ENCODE peak calls at places on chromosomes 6 and 20, in five cellular contexts. M is GM23338; V is endodermal cell; O is B cell; A is CD8-positive, alpha-beta T cell. R is an unnamed sample.

GRCh38 chr6:121442591-121442990 is 7.1 kb downstream of the GJA1 start:
- DNase-seq in M (peak), V (no peak), O (no peak), A (no peak), R (peak)

GRCh38 chr20:42441196-42441861 is 748.4 kb downstream of the PTPRT start:
- DNase-seq in M (no peak), V (no peak), O (no peak), A (no peak), R (no peak)

GRCh38 chr6:158852312-158853071 is 33.3 kb upstream of the EZR start:
- DNase-seq in M (no peak), V (no peak), O (no peak), A (peak), R (no peak)

GRCh38 chr6:165056292-165056691 is 253.1 kb downstream of the C6orf118 start:
- DNase-seq in M (no peak), V (no peak), O (no peak), A (no peak), R (no peak)

GRCh38 chr20:59032713-59033059 is 551 bp upstream of the ATP5F1E start:
- DNase-seq in M (no peak), V (no peak), O (no peak), A (no peak), R (no peak)

GRCh38 chr6:85644374-85644762 is 1.7 kb upstream of the SYNCRIP start:
- DNase-seq in M (no peak), V (no peak), O (no peak), A (no peak), R (no peak)

GRCh38 chr20:25295386-25296093 is 47.7 kb downstream of the PYGB start:
- DNase-seq in M (peak), V (peak), O (no peak), A (no peak), R (no peak)

GRCh38 chr6:54681987-54682386 is 164.6 kb upstream of the FAM83B start:
- DNase-seq in M (no peak), V (no peak), O (no peak), A (no peak), R (peak)

GRCh38 chr6:160987265-160987664 is 4.3 kb upstream of the MAP3K4 start:
- DNase-seq in M (no peak), V (no peak), O (no peak), A (no peak), R (no peak)

GRCh38 chr6:137659871-137660270 is 165.7 kb upstream of the OLIG3 start:
- DNase-seq in M (no peak), V (no peak), O (no peak), A (no peak), R (no peak)

GRCh38 chr6:13147396-13148181 is 180.7 kb downstream of the TBC1D7 start:
- DNase-seq in M (no peak), V (no peak), O (no peak), A (no peak), R (no peak)

GRCh38 chr6:72374864-72375263 is 247.0 kb upstream of the KCNQ5 start:
- DNase-seq in M (peak), V (peak), O (no peak), A (no peak), R (no peak)

GRCh38 chr6:159071843-159072769 is 27.3 kb upstream of the TAGAP start:
- DNase-seq in M (no peak), V (peak), O (no peak), A (no peak), R (no peak)

GRCh38 chr20:4161447-4162251 is 146.3 kb upstream of the RNF24 start:
- DNase-seq in M (peak), V (peak), O (no peak), A (no peak), R (no peak)

GRCh38 chr20:57076951-57077350 is 189.5 kb downstream of the BMP7 start:
- DNase-seq in M (no peak), V (no peak), O (no peak), A (no peak), R (no peak)

GRCh38 chr6:47669684-47670515 is 28.5 kb upstream of the ADGRF4 start:
- DNase-seq in M (peak), V (peak), O (no peak), A (no peak), R (no peak)

GRCh38 chr6:30490031-30490876 is 945 bp downstream of the HLA-E start:
- DNase-seq in M (peak), V (peak), O (peak), A (peak), R (peak)

GRCh38 chr6:34982424-34982852 is 93.4 kb downstream of the ANKS1A start:
- DNase-seq in M (no peak), V (no peak), O (no peak), A (no peak), R (peak)
- TF ChIP-seq CTCF in M (peak), V (peak), O (no peak), A (no peak), R (peak)

GRCh38 chr6:149921361-149921760 is 1.6 kb downstream of the RAET1G start:
- DNase-seq in M (no peak), V (peak), O (no peak), A (no peak), R (no peak)

GRCh38 chr6:149924206-149924932 is 1.4 kb upstream of the RAET1G start:
- DNase-seq in M (no peak), V (peak), O (no peak), A (peak), R (no peak)

GRCh38 chr6:149924933-149925252 is 2.0 kb upstream of the RAET1G start:
- DNase-seq in M (no peak), V (no peak), O (no peak), A (peak), R (no peak)

GRCh38 chr6:149923327-149923986 is 536 bp upstream of the RAET1G start:
- DNase-seq in M (no peak), V (no peak), O (no peak), A (no peak), R (no peak)

DNA sequence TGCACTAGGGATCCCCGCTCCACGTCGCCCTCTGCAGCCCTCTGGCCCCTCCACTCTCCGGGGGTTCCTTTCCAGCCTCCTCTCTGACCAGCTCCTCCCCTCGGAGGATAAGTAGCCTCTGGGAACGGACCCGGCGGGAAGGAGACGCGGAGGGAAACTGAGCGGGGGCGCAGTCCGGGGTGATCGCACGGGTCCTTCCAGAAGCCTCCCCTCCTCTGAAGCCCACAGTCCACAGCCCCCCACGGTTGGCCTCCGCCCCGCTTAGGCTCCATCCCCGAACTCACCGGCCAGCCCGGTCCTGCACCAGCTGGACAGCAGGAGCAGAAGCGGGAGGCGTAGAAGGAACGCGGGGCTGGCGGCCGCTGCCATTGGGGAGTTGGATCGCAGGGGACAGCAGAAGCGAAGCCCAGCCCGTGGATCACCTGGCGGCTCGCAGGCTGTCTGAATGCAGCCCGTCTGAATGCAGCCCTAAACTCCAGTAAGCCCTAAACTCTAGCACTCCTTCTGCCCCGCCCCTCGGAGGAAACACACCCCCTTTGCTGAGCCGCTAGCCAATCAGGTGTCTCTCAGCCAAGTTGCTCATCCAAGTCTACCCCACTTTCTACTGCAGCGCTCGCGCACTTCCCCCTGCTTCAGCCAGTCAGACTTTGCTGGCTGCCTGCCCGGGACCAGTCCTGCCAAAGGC is at the start of gene RAET1G:
- DNase-seq in M (peak), V (peak), O (peak), A (peak), R (peak)
- TF ChIP-seq CTCF in M (peak), V (peak), O (no peak), A (no peak), R (no peak)

GRCh38 chr6:116217069-116217468 is 36.8 kb downstream of the TSPYL4 start:
- DNase-seq in M (peak), V (no peak), O (no peak), A (no peak), R (peak)
- TF ChIP-seq CTCF in M (peak), V (peak), O (peak), A (peak), R (peak)

GRCh38 chr20:49276201-49276894 is 1.5 kb downstream of the ZNFX1 start:
- DNase-seq in M (no peak), V (no peak), O (peak), A (peak), R (peak)

GRCh38 chr20:49277786-49278035 is 146 bp downstream of the ZNFX1 start:
- DNase-seq in M (no peak), V (no peak), O (no peak), A (no peak), R (no peak)

GRCh38 chr20:49275634-49276033 is 2.2 kb downstream of the ZNFX1 start:
- DNase-seq in M (no peak), V (no peak), O (no peak), A (no peak), R (no peak)

GRCh38 chr20:49278036-49278816 is at the start of gene ZNFX1:
- DNase-seq in M (peak), V (peak), O (peak), A (peak), R (peak)

DNA sequence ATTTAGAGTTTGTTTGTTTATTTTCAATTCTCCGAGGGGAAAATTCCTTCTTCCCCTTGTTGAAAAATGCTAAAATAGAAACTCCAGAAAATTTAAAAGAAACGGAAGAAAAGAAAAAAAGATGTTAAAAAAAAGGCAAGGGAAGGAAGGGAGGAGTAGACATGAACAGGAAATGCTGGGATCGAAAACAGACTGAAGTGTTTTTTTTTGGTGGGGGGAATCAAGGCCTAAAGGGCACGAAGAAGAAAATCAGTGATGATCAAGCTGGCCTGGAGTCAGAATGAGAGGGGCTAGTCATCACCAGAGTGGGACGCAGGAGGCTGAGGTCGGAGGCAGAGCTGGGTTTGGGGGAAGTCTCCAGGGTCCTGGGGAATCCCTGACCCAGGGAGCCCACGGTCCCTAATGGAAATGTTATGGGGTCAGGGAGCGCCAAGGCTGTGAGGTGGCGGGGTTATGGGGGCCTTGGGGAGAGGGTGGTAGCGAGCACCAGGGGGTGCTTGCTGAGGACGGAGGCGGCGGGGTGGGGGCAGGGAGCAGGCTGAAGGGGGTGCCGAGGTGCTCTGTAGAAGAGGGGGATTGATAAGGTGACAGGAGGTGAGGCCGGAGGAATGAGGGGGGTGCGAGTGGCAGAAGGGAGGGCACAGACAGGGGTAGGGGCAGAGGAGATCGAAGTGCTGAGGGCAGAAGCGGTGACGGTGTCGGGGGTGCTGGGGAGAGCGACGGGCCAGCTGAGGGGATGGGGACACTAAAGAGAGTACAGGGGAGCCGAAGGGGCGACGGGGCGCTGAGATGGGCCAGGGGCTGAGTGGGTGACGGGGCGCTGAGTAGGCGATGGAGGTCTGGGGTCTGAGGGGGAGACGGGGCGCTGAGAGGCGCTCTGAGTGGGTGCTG is 717 bp downstream of the ZNFX1 start:
- DNase-seq in M (peak), V (peak), O (no peak), A (no peak), R (no peak)
- TF ChIP-seq CTCF in M (no peak), V (no peak), O (no peak), A (no peak), R (no peak)

DNA sequence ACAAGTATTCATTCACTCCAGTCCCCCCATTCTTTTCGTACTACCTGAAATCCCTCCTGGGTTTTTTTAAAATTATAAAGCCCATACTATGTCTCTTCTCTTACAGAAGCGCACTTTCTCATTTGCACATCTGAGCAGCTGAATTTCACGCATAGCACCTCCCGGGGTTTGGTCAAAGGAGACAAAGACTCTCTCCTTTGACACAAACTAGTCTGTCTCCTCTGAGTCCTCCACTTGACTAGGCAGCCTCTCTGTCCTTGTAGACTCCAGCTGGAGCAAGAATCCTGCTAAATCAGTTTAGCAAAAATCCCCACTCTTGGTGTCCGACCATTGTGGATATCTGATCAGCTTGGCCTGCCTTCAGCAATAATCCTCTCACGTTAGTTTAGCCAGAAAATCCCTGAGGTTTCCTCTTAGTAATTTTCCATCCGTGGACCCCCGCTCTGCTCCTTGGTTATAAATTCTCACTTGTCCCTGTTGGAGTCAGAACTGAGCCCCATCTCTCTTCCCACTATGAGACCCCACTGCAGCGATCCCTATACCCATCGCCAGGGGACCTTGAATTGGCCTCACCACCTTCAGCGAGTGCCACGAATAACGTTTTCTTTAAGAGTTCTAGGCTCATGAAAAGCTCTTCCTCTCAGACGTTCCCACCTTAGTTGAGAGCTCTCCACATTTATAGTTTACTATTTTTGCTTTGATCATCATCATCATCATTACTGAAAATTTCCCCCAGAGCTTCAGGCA is 29.0 kb downstream of the PDYN start:
- DNase-seq in M (peak), V (peak), O (no peak), A (no peak), R (no peak)
- TF ChIP-seq CTCF in M (peak), V (peak), O (no peak), A (no peak), R (no peak)

R was measured in fibroblast of the aortic adventitia.